ENCODE peak calls at places on chromosomes 4 and X, in four cellular contexts. P, X, R and G are unnamed samples.

GRCh38 chr4:182306792-182307507 is 63.7 kb downstream of the TENM3 start:
- DNase-seq in P (peak; percentile 6), X (no peak), R (no peak), G (no peak)

GRCh38 chr4:163548481-163549243 is 54.2 kb downstream of the TMA16 start:
- DNase-seq in P (peak; percentile 69), X (peak; percentile 49), R (no peak), G (peak; percentile 57)

GRCh38 chrX:25721564-25721963 is 416.6 kb upstream of the MAGEB18 start:
- DNase-seq in P (no peak), X (peak; percentile 8), R (no peak), G (peak; percentile 18)

GRCh38 chr4:86432552-86433134 is 72.8 kb upstream of the MAPK10 start:
- DNase-seq in P (no peak), X (no peak), R (no peak), G (no peak)

GRCh38 chr4:119135721-119136121 is at the start of gene MYOZ2:
- DNase-seq in P (peak; percentile 23), X (no peak), R (no peak), G (no peak)

GRCh38 chr4:2837904-2838496 is 5.6 kb upstream of the ADD1 start:
- DNase-seq in P (peak; percentile 39), X (no peak), R (no peak), G (no peak)

GRCh38 chrX:49166914-49167739 is 4.6 kb downstream of the MAGIX start:
- DNase-seq in P (peak; percentile 73), X (peak; percentile 78), R (peak; percentile 51), G (no peak)

GRCh38 chrX:22542641-22543040 is 269.9 kb downstream of the CBLL2 start:
- DNase-seq in P (peak; percentile 8), X (no peak), R (no peak), G (no peak)

GRCh38 chr4:145531193-145531592 is 49.5 kb downstream of the SMAD1 start:
- DNase-seq in P (no peak), X (no peak), R (no peak), G (no peak)

GRCh38 chr4:38605181-38605764 is 58.7 kb upstream of the KLF3 start:
- DNase-seq in P (no peak), X (peak; percentile 55), R (no peak), G (no peak)

GRCh38 chr4:6614701-6615230 is 25.7 kb upstream of the MRFAP1 start:
- DNase-seq in P (no peak), X (no peak), R (no peak), G (no peak)

GRCh38 chr4:76078033-76078613 is 3.6 kb downstream of the ART3 start:
- DNase-seq in P (no peak), X (no peak), R (no peak), G (no peak)

GRCh38 chrX:63349307-63349706 is 1.8 kb downstream of the SPIN4 start:
- DNase-seq in P (no peak), X (peak; percentile 42), R (no peak), G (no peak)

GRCh38 chr4:13918110-13918509 is 290.6 kb upstream of the BOD1L1 start:
- DNase-seq in P (peak; percentile 100), X (no peak), R (no peak), G (peak; percentile 63)

GRCh38 chrX:27565992-27566391 is 24.2 kb upstream of the DCAF8L2 start:
- DNase-seq in P (peak; percentile 70), X (peak; percentile 51), R (no peak), G (no peak)

GRCh38 chrX:70592091-70592490 is 147.5 kb downstream of the DLG3 start:
- DNase-seq in P (peak; percentile 63), X (no peak), R (no peak), G (peak; percentile 55)

GRCh38 chrX:134482371-134482770 is 22.4 kb downstream of the HPRT1 start:
- DNase-seq in P (no peak), X (no peak), R (no peak), G (no peak)

GRCh38 chr4:25376754-25377571 is at the start of gene ANAPC4:
- DNase-seq in P (peak; percentile 82), X (peak; percentile 97), R (peak; percentile 69), G (peak; percentile 92)

GRCh38 chr4:6362896-6363295 is 93.2 kb downstream of the WFS1 start:
- DNase-seq in P (peak; percentile 27), X (peak; percentile 65), R (no peak), G (no peak)

GRCh38 chr4:118760493-118760892 is 75.3 kb downstream of the METTL14 start:
- DNase-seq in P (no peak), X (no peak), R (peak; percentile 25), G (no peak)

GRCh38 chrX:57655065-57655464 is 25.0 kb downstream of the NLRP2B start:
- DNase-seq in P (no peak), X (no peak), R (no peak), G (no peak)

GRCh38 chr4:152106113-152106763 is 345.4 kb upstream of the GATB start:
- DNase-seq in P (peak; percentile 97), X (peak; percentile 31), R (no peak), G (peak; percentile 89)

GRCh38 chr4:77635246-77635645 is 29.6 kb downstream of the CXCL13 start:
- DNase-seq in P (no peak), X (no peak), R (no peak), G (no peak)

GRCh38 chrX:109890300-109890699 is 112.6 kb upstream of the TMEM164 start:
- DNase-seq in P (no peak), X (no peak), R (no peak), G (no peak)

GRCh38 chr4:151563194-151563593 is 154.2 kb downstream of the FHIP1A start:
- DNase-seq in P (no peak), X (no peak), R (no peak), G (no peak)

GRCh38 chrX:41441934-41442823 is 5.0 kb upstream of the NYX start:
- DNase-seq in P (peak; percentile 55), X (peak; percentile 88), R (peak; percentile 68), G (peak; percentile 76)

GRCh38 chr4:30920043-30920442 is 199.9 kb downstream of the PCDH7 start:
- DNase-seq in P (no peak), X (no peak), R (no peak), G (peak; percentile 0)

GRCh38 chr4:75385139-75385538 is 129.1 kb downstream of the RCHY1 start:
- DNase-seq in P (no peak), X (no peak), R (no peak), G (no peak)

GRCh38 chrX:37905436-37906147 is 58.2 kb upstream of the DYNLT3 start:
- DNase-seq in P (peak; percentile 30), X (peak; percentile 1), R (no peak), G (peak; percentile 10)

GRCh38 chr4:141565379-141566089 is 70.8 kb upstream of the IL15 start:
- DNase-seq in P (peak; percentile 33), X (no peak), R (no peak), G (peak; percentile 12)

GRCh38 chr4:41510179-41510578 is 27.8 kb upstream of the LIMCH1 start:
- DNase-seq in P (no peak), X (no peak), R (no peak), G (no peak)

GRCh38 chr4:62644372-62644771 is 1444.2 kb downstream of the ADGRL3 start:
- DNase-seq in P (no peak), X (peak; percentile 4), R (no peak), G (peak; percentile 21)

GRCh38 chrX:23699636-23700194 is 32.4 kb downstream of the PRDX4 start:
- DNase-seq in P (peak; percentile 14), X (peak; percentile 74), R (no peak), G (no peak)

GRCh38 chrX:133045986-133046385 is 50.9 kb downstream of the USP26 start:
- DNase-seq in P (peak; percentile 1), X (peak; percentile 0), R (no peak), G (no peak)

GRCh38 chrX:31219174-31219573 is 147.3 kb upstream of the FTHL17 start:
- DNase-seq in P (no peak), X (peak; percentile 4), R (no peak), G (no peak)

GRCh38 chrX:97844161-97844560 is 960.5 kb downstream of the RPA4 start:
- DNase-seq in P (no peak), X (no peak), R (no peak), G (no peak)

GRCh38 chr4:106691749-106692148 is 323.2 kb upstream of the GIMD1 start:
- DNase-seq in P (no peak), X (no peak), R (no peak), G (no peak)
- TF ChIP-seq CTCF in P (no peak), X (no peak), R (no peak), G (no peak)

GRCh38 chr4:47065099-47065498 is 33.7 kb downstream of the GABRB1 start:
- DNase-seq in P (no peak), X (no peak), R (no peak), G (no peak)
- TF ChIP-seq ELK1 in P (no peak), X (no peak), R (no peak), G (no peak)

DNA sequence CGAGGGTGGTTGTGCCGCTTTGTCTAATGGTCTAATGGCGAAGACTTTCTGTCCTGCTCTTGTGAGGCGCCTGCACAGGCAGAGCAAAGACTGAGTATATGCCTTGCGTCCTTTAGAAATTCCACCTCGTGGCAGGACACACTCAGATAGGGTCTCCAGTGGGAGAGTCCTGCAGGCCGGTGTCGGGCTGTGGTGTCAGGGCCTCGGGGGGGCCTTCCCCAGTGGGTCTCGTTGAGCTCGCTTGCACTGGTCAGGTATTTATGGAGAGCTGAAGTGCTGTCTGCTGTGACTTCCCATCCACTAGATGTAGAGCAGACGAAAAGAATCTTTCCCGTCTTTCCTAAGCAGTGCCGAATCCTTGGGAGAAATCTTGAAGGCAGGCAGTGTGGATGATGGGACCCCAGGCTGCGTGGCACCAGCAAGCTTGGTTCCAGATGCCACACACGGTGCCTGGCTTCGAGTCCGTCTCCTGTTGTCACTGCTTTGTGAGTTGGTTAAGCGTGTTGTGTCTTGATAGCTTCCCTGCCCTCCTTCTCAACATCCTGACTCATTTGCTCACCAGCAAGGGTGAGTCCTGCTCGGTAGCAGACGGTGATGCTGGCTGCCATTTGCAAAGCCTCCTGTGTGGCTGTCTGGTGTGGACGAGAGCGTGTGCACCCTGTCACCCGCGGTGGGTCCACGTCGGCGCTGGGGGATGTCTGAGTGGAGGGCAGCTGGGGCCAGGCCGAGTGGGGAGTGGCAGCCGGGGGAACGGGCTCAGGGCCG is 20.5 kb downstream of the MAEA start:
- DNase-seq in P (peak; percentile 16), X (no peak), R (no peak), G (no peak)
- TF ChIP-seq CTCF in P (no peak), X (no peak), R (no peak), G (no peak)

DNA sequence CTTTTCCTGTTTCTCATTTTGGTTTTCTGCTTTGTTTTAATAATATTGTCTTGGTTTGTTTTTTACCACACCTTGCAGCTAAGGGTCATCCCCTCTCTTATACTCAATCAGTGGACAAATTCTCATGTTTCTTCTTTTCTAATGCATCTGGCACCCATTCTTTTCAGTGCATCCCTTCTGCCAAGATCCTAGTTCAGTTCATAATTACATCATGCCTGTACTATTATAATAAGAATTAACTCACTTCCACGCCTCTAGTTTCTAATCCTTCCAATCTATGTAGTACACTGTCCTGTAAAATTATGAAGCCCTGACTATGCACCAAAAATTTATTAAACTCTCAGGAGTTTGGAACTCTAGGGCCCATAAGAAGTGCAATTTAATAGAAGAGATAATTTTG is 126.1 kb downstream of the FAT4 start:
- DNase-seq in P (no peak), X (no peak), R (no peak), G (no peak)
- TF ChIP-seq ELK1 in P (no peak), X (no peak), R (no peak), G (no peak)

GRCh38 chr4:147678796-147679549 is 5.0 kb downstream of the PRMT9 start:
- DNase-seq in P (peak; percentile 41), X (peak; percentile 25), R (no peak), G (peak; percentile 17)
- TF ChIP-seq CTCF in P (no peak), X (peak; percentile 32), R (peak; percentile 27), G (no peak)